ENCODE peak calls at places on chromosomes 16 and 17, in nine cellular contexts. F is stomach, L is sigmoid colon, E is IMR-90, D is heart right ventricle, Z is thoracic aorta, G is tibial artery, N is keratinocyte, A is H7. B is an unnamed sample. For H3K27me3, the result is how much of the 10 kb centered on the place peaks cover.

GRCh38 chr16:83994087-83994486 is 26.0 kb downstream of the NECAB2 start:
- DNase-seq in F (no peak), L (no peak), E (peak), D (no peak), Z (no peak), G (no peak), N (peak), A (no peak), B (no peak)

GRCh38 chr17:13346081-13346533 is 255.6 kb downstream of the HS3ST3A1 start:
- DNase-seq in F (no peak), L (no peak), E (peak), D (no peak), Z (no peak), G (no peak), N (peak), A (peak), B (no peak)

GRCh38 chr17:42518755-42519545 is 17.1 kb upstream of the NAGLU start:
- DNase-seq in F (peak), L (peak), E (no peak), D (peak), Z (no peak), G (no peak), N (no peak), A (no peak), B (no peak)

GRCh38 chr17:75632428-75632827 is 806 bp upstream of the SMIM5 start:
- DNase-seq in F (no peak), L (no peak), E (no peak), D (no peak), Z (no peak), G (no peak), N (no peak), A (peak), B (no peak)

GRCh38 chr17:75344664-75345063 is 55.4 kb upstream of the SLC25A19 start:
- DNase-seq in F (no peak), L (no peak), E (peak), D (no peak), Z (no peak), G (no peak), N (no peak), A (peak), B (no peak)

GRCh38 chr17:61412860-61413653 is 13.4 kb downstream of the TBX2 start:
- DNase-seq in F (no peak), L (peak), E (no peak), D (peak), Z (no peak), G (peak), N (no peak), A (peak), B (no peak)

GRCh38 chr16:22356930-22357634 is 17.3 kb downstream of the CDR2 start:
- DNase-seq in F (no peak), L (no peak), E (no peak), D (no peak), Z (no peak), G (no peak), N (no peak), A (no peak), B (no peak)

GRCh38 chr17:27624555-27624954 is 6.4 kb upstream of the LGALS9 start:
- DNase-seq in F (no peak), L (no peak), E (no peak), D (no peak), Z (no peak), G (no peak), N (no peak), A (no peak), B (no peak)

GRCh38 chr16:85159226-85159980 is 47.1 kb upstream of the CIBAR2 start:
- DNase-seq in F (no peak), L (no peak), E (no peak), D (no peak), Z (no peak), G (no peak), N (no peak), A (no peak), B (no peak)

DNA sequence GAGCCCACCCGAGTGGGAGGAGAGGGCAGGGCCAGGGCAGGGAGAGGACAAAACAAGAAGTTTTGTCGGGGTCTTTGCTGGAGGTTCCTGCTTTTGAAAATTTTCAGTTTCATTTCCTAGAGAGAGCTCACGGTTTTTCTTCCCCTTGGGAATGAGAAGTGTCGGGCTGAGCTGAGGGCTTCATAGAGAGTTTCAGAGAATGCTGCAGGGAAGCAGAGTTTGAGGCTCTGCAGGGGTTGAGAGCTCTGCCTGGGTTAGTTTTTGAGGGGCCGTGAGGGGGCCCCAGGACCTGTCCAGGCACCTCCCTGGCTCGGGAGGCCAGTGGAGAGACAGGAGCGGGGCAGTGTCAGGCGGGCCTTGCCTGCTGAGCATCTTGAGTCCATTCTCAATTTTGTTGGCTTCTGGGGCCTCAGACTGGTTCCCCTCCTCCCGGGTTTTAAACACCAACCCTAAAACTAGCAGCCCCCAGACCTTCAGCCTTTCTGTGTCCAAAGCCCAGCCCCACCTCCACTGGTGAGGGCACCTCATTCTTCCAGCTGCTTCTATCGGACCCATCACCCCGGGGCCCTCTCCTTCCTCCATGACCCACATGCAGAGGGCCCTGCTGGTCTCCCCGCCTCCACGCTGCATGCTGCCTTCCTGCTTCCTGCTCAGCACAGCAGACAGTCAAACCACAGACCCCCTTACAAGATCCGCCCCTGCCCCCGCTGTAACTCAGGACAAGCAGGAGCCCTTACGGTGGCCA is 3.6 kb downstream of the RNF213 start:
- DNase-seq in F (peak), L (no peak), E (no peak), D (no peak), Z (no peak), G (no peak), N (no peak), A (peak), B (no peak)
- H3K27me3 ChIP-seq in F (under half), L (under half), E (under half), D (under half), Z (under half), G (under half), N (under half), A (under half), B (under half)

DNA sequence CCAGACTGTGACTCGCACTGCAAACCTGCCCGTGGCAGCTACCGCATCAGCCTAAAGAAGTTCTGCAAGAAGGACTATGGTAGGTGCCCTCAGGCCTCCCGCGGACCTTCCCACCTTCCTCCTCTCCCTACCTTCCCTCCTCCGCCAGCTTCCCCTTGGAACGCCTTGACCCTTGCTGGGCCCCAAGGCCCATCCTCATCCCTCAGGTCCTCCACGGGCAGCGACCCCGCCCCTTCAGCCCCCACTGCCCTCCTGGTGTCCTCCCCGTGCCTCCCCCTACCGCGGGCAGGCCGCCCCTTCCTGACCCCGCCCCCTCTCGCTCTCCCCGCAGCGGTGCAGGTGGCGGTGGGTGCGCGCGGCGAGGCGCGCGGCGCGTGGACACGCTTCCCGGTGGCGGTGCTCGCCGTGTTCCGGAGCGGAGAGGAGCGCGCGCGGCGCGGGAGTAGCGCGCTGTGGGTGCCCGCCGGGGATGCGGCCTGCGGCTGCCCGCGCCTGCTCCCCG is 1.5 kb upstream of the TBC1D24 start:
- DNase-seq in F (no peak), L (no peak), E (no peak), D (no peak), Z (no peak), G (no peak), N (no peak), A (peak), B (no peak)
- H3K4me3 ChIP-seq in F (peak), L (peak), E (peak), D (peak), Z (peak), G (peak), N (peak), A (peak), B (peak)

GRCh38 chr16:23833504-23833903 is 2.3 kb upstream of the PRKCB start:
- DNase-seq in F (no peak), L (no peak), E (no peak), D (no peak), Z (no peak), G (no peak), N (no peak), A (no peak), B (no peak)

GRCh38 chr16:23830276-23830675 is 5.5 kb upstream of the PRKCB start:
- DNase-seq in F (no peak), L (no peak), E (no peak), D (no peak), Z (no peak), G (no peak), N (no peak), A (no peak), B (no peak)

GRCh38 chr16:23833960-23834685 is 1.7 kb upstream of the PRKCB start:
- DNase-seq in F (no peak), L (no peak), E (no peak), D (no peak), Z (no peak), G (no peak), N (no peak), A (no peak), B (no peak)

GRCh38 chr16:23835390-23836077 is at the start of gene PRKCB:
- DNase-seq in F (peak), L (peak), E (peak), D (peak), Z (no peak), G (peak), N (peak), A (peak), B (peak)

GRCh38 chr16:23832882-23833281 is 2.9 kb upstream of the PRKCB start:
- DNase-seq in F (no peak), L (no peak), E (no peak), D (no peak), Z (no peak), G (no peak), N (no peak), A (no peak), B (no peak)
- H3K27me3 ChIP-seq in F (under half), L (under half), E (under half), D (under half), Z (under half), G (under half), N (under half), A (under half), B (under half)

GRCh38 chr17:47733047-47733413 is at the start of gene TBX21:
- DNase-seq in F (peak), L (peak), E (no peak), D (peak), Z (no peak), G (peak), N (no peak), A (peak), B (peak)
- H3K4me3 ChIP-seq in F (peak), L (peak), E (no peak), D (peak), Z (peak), G (peak), N (no peak), A (peak), B (peak)

GRCh38 chr17:47792457-47792856 is 29.1 kb downstream of the OSBPL7 start:
- DNase-seq in F (no peak), L (no peak), E (no peak), D (no peak), Z (no peak), G (no peak), N (no peak), A (no peak), B (no peak)
- H3K27me3 ChIP-seq in F (under half), L (under half), E (half or more), D (half or more), Z (under half), G (half or more), N (under half), A (under half), B (under half)

GRCh38 chr17:197352-197751 is 15.9 kb upstream of the DOC2B start:
- DNase-seq in F (no peak), L (peak), E (no peak), D (no peak), Z (no peak), G (no peak), N (no peak), A (no peak), B (no peak)

GRCh38 chr17:202501-202951 is 21.1 kb upstream of the DOC2B start:
- DNase-seq in F (no peak), L (peak), E (no peak), D (no peak), Z (no peak), G (no peak), N (no peak), A (no peak), B (no peak)

GRCh38 chr17:199195-199604 is 17.8 kb upstream of the DOC2B start:
- DNase-seq in F (no peak), L (peak), E (peak), D (no peak), Z (no peak), G (no peak), N (no peak), A (peak), B (no peak)

GRCh38 chr17:200604-200985 is 19.1 kb upstream of the DOC2B start:
- DNase-seq in F (no peak), L (no peak), E (no peak), D (no peak), Z (no peak), G (no peak), N (no peak), A (peak), B (no peak)

GRCh38 chr17:199806-200603 is 18.6 kb upstream of the DOC2B start:
- DNase-seq in F (no peak), L (peak), E (no peak), D (peak), Z (no peak), G (no peak), N (no peak), A (no peak), B (no peak)
- H3K4me3 ChIP-seq in F (no peak), L (no peak), E (no peak), D (no peak), Z (no peak), G (no peak), N (no peak), A (no peak), B (no peak)